ENCODE peak calls at places on chromosome 7, in eight cellular contexts. D is KBM-7; I is T-cell; T is NCI-H526; J is stimulated activated naive B cell treated with anti-CD40 and anti-IgM and Interleukin-4, amounts not matched to agents 10 μg/mL and 1 μg/mL and 100 μg/mL, for 72 hours; R is activated B cell treated with CpG ODN at 0.5 μM for 24 hours; Q is AG20443; U is T-helper 1 cell. Z is an unnamed sample.

GRCh38 chr7:38863609-38864291 is 45.2 kb downstream of the VPS41 start:
- DNase-seq in J (no peak), U (no peak), T (no peak), D (no peak), R (no peak), I (no peak), Q (no peak), Z (no peak)

GRCh38 chr7:127514499-127514898 is 70.9 kb downstream of the GCC1 start:
- DNase-seq in Q (peak; percentile 59), J (no peak), I (no peak), T (peak; percentile 57), R (no peak), U (no peak), D (peak; percentile 28), Z (no peak)

GRCh38 chr7:99987846-99988245 is 12.0 kb upstream of the AZGP1 start:
- DNase-seq in R (no peak), U (no peak), D (no peak), J (no peak), T (no peak), I (no peak), Q (no peak), Z (no peak)

GRCh38 chr7:48046458-48046857 is 11.1 kb downstream of the C7orf57 start:
- DNase-seq in I (peak; percentile 37), T (no peak), R (no peak), J (no peak), U (no peak), Q (no peak), D (no peak), Z (no peak)

GRCh38 chr7:27157717-27158431 is 1.4 kb upstream of the HOXA7 start:
- DNase-seq in J (no peak), U (no peak), T (no peak), R (no peak), I (no peak), Q (no peak), D (peak; percentile 60), Z (peak; percentile 44)

GRCh38 chr7:100053201-100053600 is 3.6 kb downstream of the ZSCAN21 start:
- DNase-seq in I (no peak), Q (peak; percentile 62), D (peak; percentile 77), T (peak; percentile 94), R (no peak), J (no peak), U (no peak), Z (no peak)

GRCh38 chr7:129298268-129298893 is 73.6 kb downstream of the AHCYL2 start:
- DNase-seq in Q (peak; percentile 37), I (peak; percentile 51), D (peak; percentile 53), R (no peak), U (no peak), J (no peak), T (peak; percentile 67), Z (no peak)

GRCh38 chr7:41162612-41163011 is 540.3 kb downstream of the INHBA start:
- DNase-seq in T (no peak), Q (no peak), I (no peak), U (no peak), D (no peak), J (no peak), R (no peak), Z (no peak)

GRCh38 chr7:112079671-112080070 is 126.5 kb downstream of the DOCK4 start:
- DNase-seq in T (no peak), I (no peak), J (no peak), R (no peak), U (no peak), D (no peak), Q (no peak), Z (no peak)

GRCh38 chr7:42236266-42237161 is 495 bp downstream of the GLI3 start:
- DNase-seq in U (no peak), J (no peak), D (peak; percentile 18), T (no peak), R (no peak), Q (peak; percentile 72), I (no peak), Z (peak; percentile 82)

GRCh38 chr7:148014473-148014872 is 576.1 kb upstream of the C7orf33 start:
- DNase-seq in J (no peak), R (no peak), T (no peak), U (no peak), Q (no peak), I (no peak), D (no peak), Z (no peak)

GRCh38 chr7:156527458-156527890 is 113.1 kb upstream of the RNF32 start:
- DNase-seq in R (no peak), T (no peak), D (peak; percentile 50), U (no peak), I (no peak), Q (no peak), J (no peak), Z (no peak)

GRCh38 chr7:29086545-29086944 is 59.8 kb downstream of the CPVL start:
- DNase-seq in I (no peak), D (no peak), R (no peak), Q (no peak), J (no peak), T (no peak), U (no peak), Z (no peak)